ENCODE peak calls at places on chromosomes 7 and 10, in six cellular contexts. Y is testis; N is left lung; S is CD8-positive, alpha-beta memory T cell; J is K562; Q is CD8-positive, alpha-beta T cell. U is an unnamed sample. For H3K4me1, the result is how much of the 10 kb centered on the place peaks cover.

GRCh38 chr10:102523250-102524029 is 19.7 kb downstream of the SUFU start:
- DNase-seq in Y (no peak), N (no peak), S (no peak), J (no peak), Q (no peak), U (no peak)

GRCh38 chr10:69446650-69447151 is 4.6 kb upstream of the TSPAN15 start:
- DNase-seq in Y (no peak), N (no peak), S (no peak), J (no peak), Q (no peak), U (no peak)

GRCh38 chr10:58743466-58744115 is 230.9 kb downstream of the BICC1 start:
- DNase-seq in Y (no peak), N (no peak), S (no peak), J (no peak), Q (no peak), U (peak)

GRCh38 chr10:92239600-92240288 is 51.1 kb downstream of the CPEB3 start:
- DNase-seq in Y (peak), N (peak), S (peak), J (no peak), Q (peak), U (no peak)

GRCh38 chr7:100983451-100984187 is 14.3 kb downstream of the MUC12 start:
- DNase-seq in Y (no peak), N (no peak), S (no peak), J (no peak), Q (no peak), U (no peak)

GRCh38 chr7:67616517-67616916 is 619.9 kb downstream of the TYW1 start:
- DNase-seq in Y (no peak), N (no peak), S (no peak), J (no peak), Q (no peak), U (no peak)

GRCh38 chr10:129968020-129968861 is 4.2 kb upstream of the EBF3 start:
- DNase-seq in Y (no peak), N (no peak), S (no peak), J (no peak), Q (no peak), U (no peak)

GRCh38 chr7:155007947-155008346 is 5.0 kb upstream of the PAXIP1 start:
- DNase-seq in Y (no peak), N (no peak), S (peak), J (peak), Q (peak), U (no peak)

GRCh38 chr7:2523941-2524807 is 4.6 kb downstream of the LFNG start:
- DNase-seq in Y (peak), N (peak), S (no peak), J (peak), Q (peak), U (no peak)

GRCh38 chr10:21398549-21399345 is 126.7 kb downstream of the SKIDA1 start:
- DNase-seq in Y (no peak), N (no peak), S (no peak), J (no peak), Q (no peak), U (no peak)

GRCh38 chr10:117543245-117543998 is 876 bp downstream of the EMX2 start:
- DNase-seq in Y (no peak), N (no peak), S (no peak), J (no peak), Q (no peak), U (no peak)

GRCh38 chr7:73850781-73851207 is 8.5 kb upstream of the METTL27 start:
- DNase-seq in Y (no peak), N (peak), S (no peak), J (peak), Q (no peak), U (no peak)

GRCh38 chr7:157205438-157205837 is 66.7 kb downstream of the UBE3C start:
- DNase-seq in Y (no peak), N (no peak), S (no peak), J (no peak), Q (no peak), U (no peak)

GRCh38 chr10:82206831-82207230 is 331.8 kb downstream of the NRG3 start:
- DNase-seq in Y (no peak), N (no peak), S (no peak), J (no peak), Q (no peak), U (no peak)

GRCh38 chr7:116447436-116447835 is 52.1 kb upstream of the CAV2 start:
- DNase-seq in Y (no peak), N (no peak), S (no peak), J (no peak), Q (no peak), U (no peak)

DNA sequence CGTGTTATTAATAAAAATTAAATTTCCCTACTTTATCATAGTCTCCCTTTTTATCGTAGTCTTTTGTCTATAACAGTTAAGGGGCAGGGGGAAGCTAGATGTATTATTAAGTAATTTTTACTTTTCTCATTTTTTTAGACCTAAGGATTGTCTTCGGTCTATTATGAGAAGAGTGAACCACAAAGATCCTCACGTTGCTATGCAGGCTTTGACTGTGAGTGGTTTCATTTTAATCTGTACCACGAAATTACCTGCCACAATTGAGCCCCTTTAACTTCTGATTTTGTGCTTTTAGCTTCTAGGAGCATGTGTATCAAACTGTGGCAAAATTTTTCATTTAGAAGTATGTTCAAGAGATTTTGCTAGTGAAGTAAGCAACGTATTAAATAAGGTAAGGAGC is 40.6 kb downstream of the STAM start:
- DNase-seq in Y (no peak), N (no peak), S (no peak), J (no peak), Q (no peak), U (no peak)
- H3K4me1 ChIP-seq in Y (under half), N (under half), S (under half), J (under half), Q (under half), U (under half)

DNA sequence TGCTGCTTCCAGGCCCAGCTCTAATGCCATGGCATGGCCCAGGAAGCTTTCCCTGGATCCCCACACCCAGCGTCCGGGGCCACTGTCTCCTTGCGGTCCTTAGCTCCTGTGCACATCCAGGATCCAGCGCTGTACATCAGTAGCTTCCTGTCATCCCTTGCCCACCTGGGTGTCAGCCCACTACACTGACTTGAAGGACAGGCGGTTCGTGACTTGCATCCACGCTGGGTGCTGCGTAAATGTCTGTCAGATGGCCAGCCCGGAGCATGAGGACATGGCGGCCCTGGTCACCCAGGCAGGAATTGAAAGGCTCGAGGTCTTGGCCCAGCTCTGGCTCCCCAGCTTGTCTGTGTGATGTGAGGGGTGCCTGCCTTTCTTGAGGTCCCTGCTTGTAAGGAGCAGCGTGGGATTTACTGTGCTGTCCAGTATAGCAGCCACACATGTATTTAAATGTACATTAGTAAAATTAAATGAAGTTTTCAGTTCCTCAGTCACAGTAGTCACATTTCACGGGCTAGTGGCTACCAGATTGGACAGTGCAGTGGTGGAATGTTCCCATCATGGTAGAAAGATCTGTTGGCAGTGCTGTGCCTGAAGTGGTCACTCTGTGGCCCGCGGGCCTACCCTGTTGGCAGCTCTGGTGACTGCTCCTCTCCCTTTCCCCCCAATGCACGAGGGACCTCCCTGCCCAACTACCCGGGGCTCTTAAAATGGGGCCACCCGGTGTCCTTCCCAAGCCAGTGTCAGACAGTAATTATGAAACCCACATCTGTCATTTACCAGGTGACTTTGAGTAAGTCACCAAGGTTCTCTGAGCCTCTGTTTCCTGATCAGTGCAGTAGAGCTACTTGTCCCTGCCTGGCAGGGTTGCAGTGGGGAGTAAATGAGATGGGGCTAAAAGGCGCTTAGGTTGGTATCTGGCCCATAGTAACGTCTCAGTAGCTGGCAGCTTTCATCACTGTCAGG is 97.8 kb upstream of the PPIF start:
- DNase-seq in Y (no peak), N (peak), S (no peak), J (no peak), Q (no peak), U (no peak)
- H3K4me3 ChIP-seq in Y (no peak), N (no peak), S (no peak), J (no peak), Q (no peak), U (no peak)

DNA sequence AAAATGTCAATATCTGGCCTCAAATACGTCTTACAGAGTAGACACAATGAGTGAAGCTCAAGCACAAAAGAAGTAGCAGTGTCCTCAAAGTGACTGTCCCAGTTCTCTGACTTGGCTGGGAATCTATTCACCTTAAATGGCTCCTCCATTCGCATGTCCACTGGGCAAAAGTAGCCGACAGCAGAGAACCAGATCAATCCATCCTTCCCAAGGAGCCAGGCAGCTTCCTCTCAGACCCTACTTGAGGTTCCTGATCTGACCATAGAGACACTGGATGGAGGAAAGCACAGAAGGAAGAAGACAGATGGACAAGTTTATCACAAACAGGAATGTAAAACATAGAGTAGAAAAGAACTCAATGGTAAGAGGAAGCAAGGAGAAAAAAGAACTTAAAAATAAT is 53.5 kb downstream of the CDK6 start:
- DNase-seq in Y (no peak), N (no peak), S (no peak), J (no peak), Q (no peak), U (no peak)
- H3K4me1 ChIP-seq in Y (under half), N (under half), S (under half), J (under half), Q (under half), U (under half)

DNA sequence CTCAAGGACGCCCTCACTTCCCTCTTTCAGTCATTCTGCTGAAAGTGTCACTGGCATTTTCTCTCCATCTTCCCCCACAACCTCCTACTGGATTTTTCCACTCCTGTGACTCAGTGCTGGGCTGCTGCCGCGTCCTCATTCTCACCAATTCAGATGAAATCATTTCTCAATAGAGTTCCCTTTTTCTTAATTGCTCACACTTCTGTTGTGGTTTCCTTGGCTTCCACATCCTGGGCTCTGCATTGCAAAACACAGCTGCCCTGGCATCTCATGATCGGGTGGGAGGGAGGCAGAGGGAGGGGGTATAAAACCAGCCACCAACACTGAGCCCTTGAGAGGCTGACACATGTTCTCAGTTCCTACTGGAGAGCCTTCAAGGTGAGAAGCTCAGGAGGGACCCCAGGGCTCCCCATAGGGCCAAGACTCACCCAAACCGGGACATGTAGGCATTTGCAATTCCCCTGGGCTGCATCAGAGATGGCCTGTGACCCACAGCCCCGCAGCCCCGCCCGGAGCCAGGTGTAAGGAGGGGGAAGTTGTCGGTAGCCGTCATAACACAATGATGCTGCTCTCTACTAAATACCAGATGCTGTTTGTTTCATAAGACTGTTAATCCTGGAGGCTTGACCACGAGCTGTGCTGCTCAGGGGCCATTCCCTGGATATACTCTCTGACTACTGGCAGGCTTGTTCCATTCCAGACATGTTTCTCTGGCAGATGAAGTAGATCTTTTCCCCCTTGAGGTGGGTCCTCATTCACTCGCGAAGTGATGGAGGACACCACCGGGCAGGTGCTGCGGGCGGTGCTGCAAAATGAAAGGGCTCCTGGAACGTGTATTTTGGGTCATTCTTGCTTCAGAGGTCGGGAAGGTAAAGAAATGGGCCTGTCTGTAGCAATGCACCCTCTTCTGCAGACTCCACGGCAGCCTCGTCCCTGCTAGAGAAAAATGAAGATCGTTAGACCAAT is 61.3 kb downstream of the MKI67 start:
- DNase-seq in Y (no peak), N (peak), S (peak), J (no peak), Q (peak), U (no peak)
- H3K4me3 ChIP-seq in Y (no peak), N (peak), S (peak), J (no peak), Q (peak), U (no peak)

GRCh38 chr7:131008840-131009651 is 275.0 kb upstream of the KLF14 start:
- DNase-seq in Y (no peak), N (no peak), S (no peak), J (no peak), Q (no peak), U (no peak)

GRCh38 chr7:131010714-131011436 is 276.9 kb upstream of the KLF14 start:
- DNase-seq in Y (no peak), N (no peak), S (no peak), J (no peak), Q (no peak), U (no peak)

GRCh38 chr7:131004371-131004770 is 270.4 kb upstream of the KLF14 start:
- DNase-seq in Y (no peak), N (no peak), S (no peak), J (no peak), Q (no peak), U (no peak)

GRCh38 chr7:131010029-131010705 is 276.2 kb upstream of the KLF14 start:
- DNase-seq in Y (no peak), N (no peak), S (no peak), J (no peak), Q (no peak), U (no peak)

GRCh38 chr7:131007439-131008330 is 273.7 kb upstream of the KLF14 start:
- DNase-seq in Y (peak), N (no peak), S (peak), J (peak), Q (peak), U (peak)
- H3K4me1 ChIP-seq in Y (under half), N (under half), S (half or more), J (under half), Q (half or more), U (under half)

GRCh38 chr10:125392140-125392539 is 231.8 kb upstream of the CTBP2 start:
- DNase-seq in Y (no peak), N (no peak), S (no peak), J (no peak), Q (no peak), U (no peak)

DNA sequence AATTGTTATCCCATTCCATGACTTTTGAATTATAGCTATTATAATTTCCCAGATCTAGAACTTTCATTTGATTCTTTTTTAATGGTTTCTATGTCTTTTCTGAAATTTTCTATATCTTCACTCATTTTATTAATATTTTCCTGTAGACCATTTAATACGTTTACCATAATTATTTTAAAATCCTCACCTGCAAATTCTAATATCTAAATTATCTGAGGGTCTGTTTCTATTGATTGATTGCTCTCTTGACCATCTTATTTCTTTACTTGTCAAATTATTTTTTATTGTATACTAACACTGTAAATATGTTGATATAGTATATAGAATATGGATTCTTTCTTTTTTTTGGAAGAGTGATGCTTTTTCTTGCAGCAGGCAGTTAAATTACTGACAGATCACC is 229.3 kb upstream of the CTBP2 start:
- DNase-seq in Y (no peak), N (no peak), S (no peak), J (no peak), Q (no peak), U (no peak)
- H3K4me3 ChIP-seq in Y (no peak), N (no peak), S (no peak), J (no peak), Q (no peak), U (no peak)